ENCODE peak calls at places on chromosomes 7 and 10, in four cellular contexts. F is fibroblast of lung, M is breast epithelium, D is tibial artery. B is an unnamed sample.

GRCh38 chr7:85095816-85096215 is 91.0 kb downstream of the SEMA3D start:
- DNase-seq in F (peak; percentile 53), M (no peak), D (no peak), B (no peak)

GRCh38 chr7:64558323-64558705 is 4.6 kb downstream of the ZNF680 start:
- DNase-seq in F (no peak), M (no peak), D (no peak), B (no peak)

GRCh38 chr7:2759736-2760097 is 71.7 kb downstream of the AMZ1 start:
- DNase-seq in F (no peak), M (no peak), D (no peak), B (no peak)

GRCh38 chr10:94439275-94439861 is 37.0 kb downstream of the TBC1D12 start:
- DNase-seq in F (peak; percentile 39), M (no peak), D (no peak), B (peak; percentile 12)

GRCh38 chr10:73871295-73871914 is 3.0 kb downstream of the CAMK2G start:
- DNase-seq in F (no peak), M (no peak), D (no peak), B (no peak)

GRCh38 chr10:5529702-5530411 is 5.1 kb downstream of the CALML3 start:
- DNase-seq in F (no peak), M (no peak), D (peak; percentile 60), B (no peak)

GRCh38 chr10:12358863-12359647 is 9.7 kb downstream of the CAMK1D start:
- DNase-seq in F (no peak), M (no peak), D (no peak), B (no peak)

GRCh38 chr10:4431114-4431862 is 394.7 kb upstream of the AKR1E2 start:
- DNase-seq in F (peak; percentile 52), M (no peak), D (no peak), B (no peak)

GRCh38 chr7:12686234-12686893 is 1.1 kb upstream of the ARL4A start:
- DNase-seq in F (peak; percentile 94), M (peak; percentile 92), D (peak; percentile 94), B (peak; percentile 87)

GRCh38 chr7:76047811-76048667 is at the start of the genes MDH2 and STYXL1:
- DNase-seq in F (peak; percentile 95), M (peak; percentile 90), D (peak; percentile 98), B (peak; percentile 94)

GRCh38 chr7:2932761-2933251 is 88.7 kb upstream of the GNA12 start:
- DNase-seq in F (no peak), M (no peak), D (peak; percentile 51), B (no peak)

GRCh38 chr10:34206078-34206477 is 609.0 kb downstream of the PARD3 start:
- DNase-seq in F (no peak), M (no peak), D (no peak), B (no peak)
- TF ChIP-seq CTCF in F (no peak), M (no peak), D (no peak), B (peak; percentile 31)

GRCh38 chr7:158064631-158065030 is 523.0 kb downstream of the PTPRN2 start:
- DNase-seq in F (no peak), M (no peak), D (no peak), B (no peak)

GRCh38 chr7:158067931-158068482 is 519.6 kb downstream of the PTPRN2 start:
- DNase-seq in F (no peak), M (no peak), D (no peak), B (no peak)

GRCh38 chr7:158065340-158065739 is 522.3 kb downstream of the PTPRN2 start:
- DNase-seq in F (no peak), M (no peak), D (no peak), B (no peak)

GRCh38 chr7:158067219-158067930 is 520.2 kb downstream of the PTPRN2 start:
- DNase-seq in F (no peak), M (no peak), D (no peak), B (no peak)

DNA sequence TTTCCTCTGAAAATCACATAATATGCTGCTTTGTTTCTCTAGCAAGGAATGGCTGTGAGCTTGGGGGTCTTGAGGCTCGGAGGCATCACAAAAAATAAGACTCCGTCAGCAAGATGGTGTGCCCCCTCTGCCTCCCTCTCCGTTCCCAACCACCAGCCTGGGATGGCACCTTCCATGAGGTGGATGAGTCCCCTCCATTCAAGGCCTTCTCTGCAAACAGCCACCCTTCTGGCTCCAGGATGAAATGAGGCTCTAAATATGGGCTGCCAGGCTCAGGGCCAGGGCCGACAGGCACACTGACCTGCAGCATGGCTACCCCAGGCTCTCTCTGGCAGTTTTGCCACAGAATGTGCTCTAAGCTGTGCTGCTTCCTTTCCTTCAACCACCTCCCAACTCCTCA is 521.5 kb downstream of the PTPRN2 start:
- DNase-seq in F (no peak), M (no peak), D (no peak), B (no peak)
- H3K9me3 ChIP-seq in F (no peaks in the 10 kb centered on the region), M (peaks cover 16% of the 10 kb centered on the region), D (peaks cover 14% of the 10 kb centered on the region), B (peaks cover 21% of the 10 kb centered on the region)

DNA sequence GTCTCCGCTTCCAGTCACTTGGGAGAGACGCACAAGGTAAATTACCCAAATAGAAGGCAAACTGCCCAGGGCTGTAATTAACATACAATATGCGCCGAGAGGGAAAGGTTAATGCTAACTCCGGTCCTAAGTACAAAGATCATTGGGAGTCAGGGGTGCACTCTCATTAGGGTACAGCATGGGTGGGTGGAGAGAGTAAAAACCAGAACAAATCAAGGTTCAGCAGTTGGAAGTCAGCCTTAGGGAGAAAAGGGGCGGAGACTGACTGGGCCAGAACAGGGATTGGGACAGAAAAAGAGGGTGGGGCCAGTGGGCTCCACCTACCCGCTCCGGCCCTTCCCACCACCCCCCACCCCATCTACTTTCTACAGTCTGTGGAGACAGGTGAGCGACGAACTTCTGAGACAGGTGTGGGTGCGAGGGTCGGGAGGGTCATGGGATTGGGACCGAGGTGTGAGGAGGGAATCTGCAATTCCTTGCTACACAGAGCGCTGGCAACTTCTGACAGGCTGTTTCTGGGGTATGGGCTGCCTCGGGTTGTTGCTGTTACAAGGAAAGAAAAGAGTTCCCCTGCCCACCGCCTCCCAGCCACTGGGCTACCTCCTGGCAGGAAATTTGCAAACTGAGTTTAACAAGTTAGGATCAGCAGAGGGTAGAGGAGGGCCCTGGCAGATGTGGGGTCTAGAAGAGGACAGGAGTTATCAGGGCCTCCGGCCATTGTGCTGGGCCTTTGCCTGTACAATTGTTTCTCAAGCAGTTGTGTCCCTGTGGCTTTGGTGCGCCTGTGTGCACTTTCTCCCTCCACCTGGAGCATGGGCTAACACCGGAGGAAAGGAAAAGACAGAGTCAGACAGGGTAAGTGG is at the start of gene TMEM139:
- DNase-seq in F (no peak), M (peak; percentile 86), D (no peak), B (no peak)
- H3K4me1 ChIP-seq in F (peaks cover 6% of the 10 kb centered on the region), M (no peaks in the 10 kb centered on the region), D (no peaks in the 10 kb centered on the region), B (peaks cover 7% of the 10 kb centered on the region)

DNA sequence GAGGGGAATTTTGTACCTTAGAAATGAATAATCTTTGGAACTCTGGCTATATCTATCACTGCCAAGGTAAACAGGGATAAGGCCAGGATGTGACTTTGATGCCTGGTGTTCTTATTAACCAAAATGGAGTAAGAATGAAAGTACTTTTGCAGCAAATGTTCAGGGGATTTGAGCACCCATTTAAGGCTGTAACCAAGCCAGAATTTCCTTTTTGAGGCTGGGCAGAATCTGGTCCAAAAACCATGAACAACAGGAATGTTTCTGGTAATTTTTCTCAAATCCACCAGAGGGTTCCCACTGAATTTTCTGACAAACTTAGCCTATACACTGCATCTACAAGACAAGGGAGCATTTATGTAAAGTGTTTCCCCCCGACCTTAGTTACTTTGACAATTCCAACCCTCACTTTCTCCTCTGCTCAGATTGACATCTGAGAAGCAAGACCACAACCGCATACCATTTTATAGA is 120.6 kb downstream of the BAMBI start:
- DNase-seq in F (peak; percentile 11), M (no peak), D (no peak), B (peak; percentile 17)
- TF ChIP-seq CTCF in F (no peak), M (no peak), D (no peak), B (no peak)

GRCh38 chr7:158052381-158053095 is 535.1 kb downstream of the PTPRN2 start:
- DNase-seq in F (no peak), M (no peak), D (peak; percentile 39), B (no peak)

GRCh38 chr7:158053516-158053915 is 534.1 kb downstream of the PTPRN2 start:
- DNase-seq in F (no peak), M (no peak), D (no peak), B (no peak)

GRCh38 chr7:158054611-158055010 is 533.0 kb downstream of the PTPRN2 start:
- DNase-seq in F (no peak), M (no peak), D (peak; percentile 25), B (no peak)

GRCh38 chr7:158055726-158056510 is 531.7 kb downstream of the PTPRN2 start:
- DNase-seq in F (no peak), M (no peak), D (peak; percentile 35), B (no peak)

GRCh38 chr7:158054081-158054480 is 533.5 kb downstream of the PTPRN2 start:
- DNase-seq in F (no peak), M (no peak), D (peak; percentile 44), B (no peak)
- H3K9me3 ChIP-seq in F (no peaks in the 10 kb centered on the region), M (peaks cover 4% of the 10 kb centered on the region), D (no peaks in the 10 kb centered on the region), B (peaks cover 16% of the 10 kb centered on the region)

GRCh38 chr7:150412016-150412415 is 32.9 kb downstream of the ZNF775 start:
- DNase-seq in F (no peak), M (no peak), D (no peak), B (no peak)
- H3K4me1 ChIP-seq in F (no peaks in the 10 kb centered on the region), M (no peaks in the 10 kb centered on the region), D (no peaks in the 10 kb centered on the region), B (no peaks in the 10 kb centered on the region)

GRCh38 chr7:31126976-31127375 is 74.9 kb downstream of the ADCYAP1R1 start:
- DNase-seq in F (peak; percentile 28), M (no peak), D (no peak), B (peak; percentile 32)
- TF ChIP-seq CTCF in F (peak; percentile 40), M (no peak), D (no peak), B (peak; percentile 50)

GRCh38 chr10:109203616-109204375 is 719.5 kb downstream of the XPNPEP1 start:
- DNase-seq in F (peak; percentile 53), M (no peak), D (no peak), B (peak; percentile 45)

GRCh38 chr10:109205929-109206585 is 717.3 kb downstream of the XPNPEP1 start:
- DNase-seq in F (peak; percentile 62), M (no peak), D (no peak), B (peak; percentile 82)

DNA sequence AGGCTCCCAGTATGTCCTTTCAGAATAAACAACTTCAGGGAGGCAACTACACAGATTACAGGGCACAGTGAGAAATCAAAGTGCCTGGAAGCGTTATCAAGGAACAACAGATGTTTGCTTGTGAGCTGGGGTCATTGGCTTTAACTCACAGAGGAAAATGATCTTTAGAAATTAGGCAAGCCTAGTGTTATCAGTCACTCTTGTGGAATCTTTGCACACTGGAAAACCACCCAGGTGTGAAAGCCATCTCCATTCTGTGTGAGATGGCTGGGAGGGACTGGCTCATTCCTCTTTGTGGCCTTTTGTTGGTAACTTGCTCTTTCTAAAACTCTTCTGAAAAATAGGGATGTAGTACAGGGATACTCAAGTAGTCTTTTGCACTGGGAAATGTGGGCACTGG is 716.0 kb downstream of the XPNPEP1 start:
- DNase-seq in F (peak; percentile 9), M (no peak), D (no peak), B (no peak)
- H3K9me3 ChIP-seq in F (no peaks in the 10 kb centered on the region), M (no peaks in the 10 kb centered on the region), D (no peaks in the 10 kb centered on the region), B (no peaks in the 10 kb centered on the region)